ENCODE peak calls at places on chromosomes 16 and 17, in six cellular contexts. C is HCT116, N is K562, T is HepG2, W is upper lobe of left lung, V is GM12878. E is an unnamed sample.

GRCh38 chr17:38558751-38559024 is 47.1 kb downstream of the SRCIN1 start:
- ATAC-seq in C (peak; percentile 22), N (no peak), T (peak; percentile 12), W (no peak), V (peak; percentile 44), E (no peak)

GRCh38 chr17:50109785-50110184 is 14.6 kb downstream of the PDK2 start:
- ATAC-seq in C (no peak), N (no peak), T (no peak), W (no peak), V (no peak), E (no peak)

GRCh38 chr17:29677139-29677834 is 54.6 kb upstream of the CORO6 start:
- ATAC-seq in C (no peak), N (peak; percentile 32), T (no peak), W (peak; percentile 78), V (no peak), E (peak; percentile 96)

GRCh38 chr16:85369741-85370528 is 243.2 kb upstream of the GSE1 start:
- ATAC-seq in C (peak; percentile 87), N (peak; percentile 90), T (peak; percentile 86), W (peak; percentile 54), V (peak; percentile 84), E (peak; percentile 12)

GRCh38 chr17:81388612-81389367 is 6.5 kb upstream of the BAHCC1 start:
- ATAC-seq in C (peak; percentile 1), N (peak; percentile 2), T (peak; percentile 19), W (no peak), V (no peak), E (no peak)

GRCh38 chr17:65677932-65678331 is 116.5 kb upstream of the AXIN2 start:
- ATAC-seq in C (no peak), N (no peak), T (no peak), W (no peak), V (no peak), E (no peak)

GRCh38 chr17:78557598-78558039 is 19.6 kb downstream of the DNAH17 start:
- ATAC-seq in C (no peak), N (no peak), T (peak; percentile 36), W (peak; percentile 54), V (no peak), E (no peak)

GRCh38 chr16:21021316-21021715 is 120.7 kb downstream of the LYRM1 start:
- ATAC-seq in C (no peak), N (no peak), T (no peak), W (no peak), V (no peak), E (no peak)

GRCh38 chr17:28258347-28258887 is 60.6 kb upstream of the TMEM97 start:
- ATAC-seq in C (no peak), N (no peak), T (peak; percentile 92), W (peak; percentile 10), V (no peak), E (no peak)

GRCh38 chr17:82449883-82450356 is 632 bp downstream of the CYBC1 start:
- ATAC-seq in C (peak; percentile 35), N (no peak), T (no peak), W (no peak), V (no peak), E (no peak)

GRCh38 chr16:66366433-66367299 is at the start of gene CDH5:
- ATAC-seq in C (no peak), N (no peak), T (no peak), W (peak; percentile 57), V (no peak), E (peak; percentile 60)

GRCh38 chr16:66469932-66470546 is 42.9 kb downstream of the BEAN1 start:
- ATAC-seq in C (no peak), N (no peak), T (no peak), W (no peak), V (no peak), E (no peak)

GRCh38 chr16:14958323-14958600 is 16.6 kb upstream of the PDXDC1 start:
- ATAC-seq in C (no peak), N (no peak), T (no peak), W (no peak), V (no peak), E (no peak)

GRCh38 chr17:38897671-38898290 is 27.6 kb upstream of the LASP1NB start:
- ATAC-seq in C (no peak), N (no peak), T (peak; percentile 59), W (no peak), V (no peak), E (peak; percentile 29)

GRCh38 chr16:4608704-4608980 is 6.0 kb downstream of the UBALD1 start:
- ATAC-seq in C (no peak), N (no peak), T (no peak), W (no peak), V (no peak), E (no peak)

GRCh38 chr17:32157225-32157624 is 14.9 kb downstream of the RHOT1 start:
- ATAC-seq in C (no peak), N (no peak), T (no peak), W (no peak), V (no peak), E (no peak)

GRCh38 chr17:63837962-63838585 is 4.4 kb downstream of the SMARCD2 start:
- ATAC-seq in C (no peak), N (no peak), T (no peak), W (no peak), V (no peak), E (no peak)

GRCh38 chr16:58121132-58121531 is 8.0 kb downstream of the CFAP20 start:
- ATAC-seq in C (no peak), N (peak; percentile 78), T (no peak), W (no peak), V (no peak), E (no peak)

GRCh38 chr16:87305505-87306391 is 11.4 kb downstream of the C16orf95 start:
- ATAC-seq in C (peak; percentile 81), N (peak; percentile 91), T (peak; percentile 68), W (no peak), V (no peak), E (no peak)

GRCh38 chr16:85680352-85680944 is 8.3 kb downstream of the GINS2 start:
- ATAC-seq in C (no peak), N (no peak), T (peak; percentile 11), W (no peak), V (peak; percentile 47), E (no peak)

GRCh38 chr16:55147401-55147800 is 176.6 kb upstream of the IRX6 start:
- ATAC-seq in C (no peak), N (no peak), T (no peak), W (no peak), V (no peak), E (no peak)

GRCh38 chr17:18184143-18185007 is 747 bp downstream of the ALKBH5 start:
- ATAC-seq in C (no peak), N (peak; percentile 9), T (peak; percentile 10), W (peak; percentile 11), V (peak; percentile 12), E (no peak)

GRCh38 chr16:66189951-66190350 is 176.5 kb upstream of the CDH5 start:
- ATAC-seq in C (no peak), N (no peak), T (no peak), W (peak; percentile 26), V (no peak), E (peak; percentile 60)

GRCh38 chr16:78906135-78906534 is 694.4 kb downstream of the MAF start:
- ATAC-seq in C (no peak), N (no peak), T (no peak), W (no peak), V (no peak), E (no peak)

GRCh38 chr16:23080747-23081146 is 68.5 kb downstream of the USP31 start:
- ATAC-seq in C (no peak), N (no peak), T (no peak), W (no peak), V (no peak), E (no peak)

GRCh38 chr16:26731729-26732128 is 335.0 kb upstream of the C16orf82 start:
- ATAC-seq in C (no peak), N (no peak), T (no peak), W (no peak), V (no peak), E (no peak)
- TF ChIP-seq POLR2A in C (no peak), N (no peak), T (no peak), W (no peak), V (no peak), E (no peak)

DNA sequence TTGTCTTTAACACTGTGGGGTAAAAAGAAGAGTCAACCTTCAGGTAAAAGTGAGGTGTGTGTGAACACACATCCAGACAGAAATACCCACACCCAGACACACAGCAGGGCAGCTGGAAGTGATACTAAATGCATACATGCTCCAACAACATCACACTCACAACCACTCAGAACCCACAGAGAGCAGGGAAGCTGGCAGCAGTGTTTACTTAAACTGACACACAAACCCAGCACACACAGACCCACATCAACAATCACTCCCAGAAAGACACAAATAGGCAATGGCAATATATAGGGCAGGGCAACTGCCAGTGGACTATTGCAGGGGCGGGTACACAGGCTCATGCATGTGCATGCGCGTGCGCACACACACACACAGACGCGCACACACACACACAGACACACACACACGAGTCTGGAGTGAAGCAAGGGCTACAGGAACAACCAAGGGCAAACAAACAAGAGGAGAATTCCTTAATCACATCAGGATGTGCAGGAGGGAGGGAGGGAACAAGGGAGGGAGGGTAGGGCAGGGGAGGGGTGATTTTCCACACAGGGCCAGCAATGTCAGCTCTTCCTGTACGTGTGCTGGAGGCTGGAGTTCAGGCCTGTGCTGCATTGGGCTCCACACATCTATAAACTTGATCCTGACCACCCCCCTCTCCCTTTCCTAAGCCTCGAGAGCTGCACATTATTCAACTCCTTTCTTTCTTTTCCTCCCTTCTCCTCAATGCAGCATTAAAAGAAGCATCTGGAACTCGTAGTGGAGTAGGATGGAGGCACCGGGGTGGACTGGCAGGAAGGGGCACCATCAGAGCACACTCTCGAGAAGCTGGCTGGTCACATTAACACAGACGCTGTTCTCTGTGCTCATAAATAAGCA is 30.1 kb downstream of the HIC1 start:
- ATAC-seq in C (no peak), N (no peak), T (no peak), W (peak; percentile 58), V (no peak), E (peak; percentile 76)
- TF ChIP-seq POLR2AphosphoS5 in C (no peak), N (no peak), T (no peak), W (peak; percentile 24), V (no peak), E (no peak)

DNA sequence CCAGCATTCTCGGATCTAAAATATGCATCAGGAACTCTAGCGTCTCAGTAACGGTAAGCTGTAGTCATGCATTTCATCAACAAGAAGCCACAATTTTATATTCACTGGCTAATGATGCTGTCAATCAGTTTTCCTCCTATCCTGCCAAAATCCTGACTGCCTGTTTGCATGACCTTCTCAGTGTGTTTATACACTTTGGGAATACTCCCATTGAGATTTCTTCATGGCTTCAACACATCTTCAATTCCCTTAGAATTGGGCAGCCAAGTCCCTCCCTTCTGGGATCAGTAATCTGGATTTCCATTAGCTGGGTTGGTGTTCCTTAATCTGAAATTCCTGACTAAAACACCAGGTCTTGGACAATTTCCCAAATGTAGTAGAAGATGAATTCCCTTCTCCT is 348.9 kb upstream of the DYNLRB2 start:
- ATAC-seq in C (no peak), N (no peak), T (no peak), W (no peak), V (no peak), E (no peak)
- TF ChIP-seq POLR2A in C (no peak), N (no peak), T (no peak), W (no peak), V (no peak), E (no peak)

DNA sequence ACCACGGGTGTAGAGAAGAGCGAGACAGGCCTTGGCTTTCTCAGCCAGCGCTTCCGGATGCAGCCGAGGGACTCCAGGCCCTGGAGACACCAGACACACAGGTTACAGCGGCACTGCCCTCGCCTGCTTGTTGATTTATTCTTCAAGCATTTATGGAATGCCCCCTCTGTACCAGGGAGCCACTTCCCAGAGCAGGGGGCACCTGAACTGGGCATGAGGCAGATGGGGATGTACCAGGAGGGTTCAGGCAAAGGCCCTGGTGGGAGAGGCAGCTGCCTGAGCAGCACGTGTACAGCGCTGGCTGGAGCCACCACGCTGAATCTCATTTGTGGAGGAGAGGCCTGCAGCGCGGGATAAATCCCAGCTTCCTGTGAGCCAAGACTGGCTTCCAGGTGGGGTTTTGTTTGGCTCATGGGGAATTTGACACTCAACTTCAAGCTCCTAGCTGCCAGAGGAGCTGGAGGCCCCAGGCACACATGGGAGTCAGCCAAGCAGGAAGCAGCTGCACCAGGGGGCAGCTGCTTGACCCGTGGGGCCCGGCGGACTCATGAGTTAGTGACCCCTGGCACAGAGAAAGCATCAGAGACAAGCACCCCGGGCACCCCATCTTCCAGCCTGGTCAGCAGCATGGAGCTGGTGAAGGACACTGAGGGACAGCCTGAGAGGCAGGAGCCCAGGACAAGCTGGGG is 59.7 kb downstream of the IL21R start:
- ATAC-seq in C (no peak), N (no peak), T (no peak), W (no peak), V (no peak), E (no peak)
- TF ChIP-seq POLR2AphosphoS5 in C (no peak), N (no peak), T (no peak), W (no peak), V (no peak), E (no peak)